ENCODE peak calls at places on chromosomes 11 and 22, in five cellular contexts. One of them, this sample, is unnamed.

GRCh38 chr11:27387362-27387761 is 24.3 kb upstream of the CCDC34 start:
- DNase-seq in K562: peak; percentile 25
- DNase-seq in spleen: no peak
- DNase-seq in transverse colon: no peak
- DNase-seq in upper lobe of left lung: no peak
- DNase-seq in this sample: no peak

GRCh38 chr11:33160147-33160546 is 1.1 kb downstream of the CSTF3 start:
- DNase-seq in K562: no peak
- DNase-seq in spleen: no peak
- DNase-seq in transverse colon: no peak
- DNase-seq in upper lobe of left lung: no peak
- DNase-seq in this sample: no peak

GRCh38 chr11:240315-240714 is 3.5 kb downstream of the PSMD13 start:
- DNase-seq in K562: no peak
- DNase-seq in spleen: no peak
- DNase-seq in transverse colon: no peak
- DNase-seq in upper lobe of left lung: no peak
- DNase-seq in this sample: no peak

GRCh38 chr22:30185129-30185528 is 61.4 kb downstream of the LIF start:
- DNase-seq in K562: no peak
- DNase-seq in spleen: no peak
- DNase-seq in transverse colon: no peak
- DNase-seq in upper lobe of left lung: no peak
- DNase-seq in this sample: no peak

GRCh38 chr22:42720263-42721044 is at the start of gene A4GALT:
- DNase-seq in K562: no peak
- DNase-seq in spleen: peak; percentile 83
- DNase-seq in transverse colon: no peak
- DNase-seq in upper lobe of left lung: no peak
- DNase-seq in this sample: no peak

GRCh38 chr11:63729326-63729725 is 39.2 kb downstream of the ZFTA start:
- DNase-seq in K562: no peak
- DNase-seq in spleen: no peak
- DNase-seq in transverse colon: no peak
- DNase-seq in upper lobe of left lung: no peak
- DNase-seq in this sample: no peak

GRCh38 chr11:123212406-123212805 is 17.4 kb upstream of the CLMP start:
- DNase-seq in K562: no peak
- DNase-seq in spleen: no peak
- DNase-seq in transverse colon: no peak
- DNase-seq in upper lobe of left lung: no peak
- DNase-seq in this sample: no peak

GRCh38 chr11:3228445-3228829 is 3.8 kb downstream of the MRGPRE start:
- DNase-seq in K562: no peak
- DNase-seq in spleen: peak; percentile 64
- DNase-seq in transverse colon: no peak
- DNase-seq in upper lobe of left lung: no peak
- DNase-seq in this sample: no peak

GRCh38 chr11:120180571-120181445 is 30.0 kb upstream of the OAF start:
- DNase-seq in K562: no peak
- DNase-seq in spleen: peak; percentile 52
- DNase-seq in transverse colon: no peak
- DNase-seq in upper lobe of left lung: no peak
- DNase-seq in this sample: no peak

GRCh38 chr11:104094576-104094975 is 58.1 kb downstream of the DDI1 start:
- DNase-seq in K562: no peak
- DNase-seq in spleen: no peak
- DNase-seq in transverse colon: no peak
- DNase-seq in upper lobe of left lung: no peak
- DNase-seq in this sample: no peak

GRCh38 chr11:121520243-121521144 is 67.7 kb upstream of the SORL1-AS1 start:
- DNase-seq in K562: no peak
- DNase-seq in spleen: no peak
- DNase-seq in transverse colon: no peak
- DNase-seq in upper lobe of left lung: no peak
- DNase-seq in this sample: no peak

GRCh38 chr22:40665312-40665711 is 14.0 kb upstream of the MCHR1 start:
- DNase-seq in K562: no peak
- DNase-seq in spleen: no peak
- DNase-seq in transverse colon: no peak
- DNase-seq in upper lobe of left lung: no peak
- DNase-seq in this sample: no peak

GRCh38 chr11:34480339-34480738 is 33.3 kb downstream of the ELF5 start:
- DNase-seq in K562: no peak
- DNase-seq in spleen: no peak
- DNase-seq in transverse colon: no peak
- DNase-seq in upper lobe of left lung: no peak
- DNase-seq in this sample: no peak

GRCh38 chr22:27836181-27836580 is 34.6 kb upstream of the MN1 start:
- DNase-seq in K562: no peak
- DNase-seq in spleen: no peak
- DNase-seq in transverse colon: no peak
- DNase-seq in upper lobe of left lung: no peak
- DNase-seq in this sample: no peak

GRCh38 chr22:40853330-40853729 is 3.1 kb downstream of the ST13 start:
- DNase-seq in K562: no peak
- DNase-seq in spleen: no peak
- DNase-seq in transverse colon: no peak
- DNase-seq in upper lobe of left lung: no peak
- DNase-seq in this sample: no peak

GRCh38 chr22:39266398-39267030 is 21.7 kb upstream of the PDGFB start:
- DNase-seq in K562: no peak
- DNase-seq in spleen: no peak
- DNase-seq in transverse colon: no peak
- DNase-seq in upper lobe of left lung: peak; percentile 47
- DNase-seq in this sample: peak; percentile 71

GRCh38 chr11:99918761-99919160 is 768.3 kb upstream of the ARHGAP42 start:
- DNase-seq in K562: no peak
- DNase-seq in spleen: no peak
- DNase-seq in transverse colon: no peak
- DNase-seq in upper lobe of left lung: no peak
- DNase-seq in this sample: no peak

GRCh38 chr22:50305658-50306566 is 1.5 kb downstream of the PLXNB2 start:
- DNase-seq in K562: peak; percentile 23
- DNase-seq in spleen: no peak
- DNase-seq in transverse colon: peak; percentile 89
- DNase-seq in upper lobe of left lung: peak; percentile 92
- DNase-seq in this sample: no peak

GRCh38 chr11:61890536-61891330 is 612 bp downstream of the FADS3 start:
- DNase-seq in K562: peak; percentile 67
- DNase-seq in spleen: peak; percentile 89
- DNase-seq in transverse colon: peak; percentile 38
- DNase-seq in upper lobe of left lung: peak; percentile 69
- DNase-seq in this sample: no peak

GRCh38 chr22:47621253-47621652 is 858.8 kb downstream of the TBC1D22A start:
- DNase-seq in K562: no peak
- DNase-seq in spleen: peak; percentile 30
- DNase-seq in transverse colon: no peak
- DNase-seq in upper lobe of left lung: no peak
- DNase-seq in this sample: no peak

GRCh38 chr11:5564259-5565019 is 16.1 kb upstream of the OR52H1 start:
- DNase-seq in K562: no peak
- DNase-seq in spleen: no peak
- DNase-seq in transverse colon: no peak
- DNase-seq in upper lobe of left lung: no peak
- DNase-seq in this sample: no peak

GRCh38 chr11:128911239-128911638 is 20.1 kb downstream of the KCNJ5 start:
- DNase-seq in K562: no peak
- DNase-seq in spleen: no peak
- DNase-seq in transverse colon: no peak
- DNase-seq in upper lobe of left lung: no peak
- DNase-seq in this sample: no peak

GRCh38 chr11:31499576-31500178 is 9.7 kb downstream of the IMMP1L start:
- DNase-seq in K562: no peak
- DNase-seq in spleen: no peak
- DNase-seq in transverse colon: no peak
- DNase-seq in upper lobe of left lung: no peak
- DNase-seq in this sample: no peak

GRCh38 chr11:65616575-65617001 is 1.0 kb downstream of the PCNX3 start:
- DNase-seq in K562: no peak
- DNase-seq in spleen: peak; percentile 81
- DNase-seq in transverse colon: no peak
- DNase-seq in upper lobe of left lung: no peak
- DNase-seq in this sample: no peak

GRCh38 chr11:65615950-65616574 is 486 bp downstream of the PCNX3 start:
- DNase-seq in K562: peak; percentile 89
- DNase-seq in spleen: no peak
- DNase-seq in transverse colon: no peak
- DNase-seq in upper lobe of left lung: no peak
- DNase-seq in this sample: peak; percentile 90

GRCh38 chr11:65617136-65617850 is 1.7 kb downstream of the PCNX3 start:
- DNase-seq in K562: no peak
- DNase-seq in spleen: peak; percentile 78
- DNase-seq in transverse colon: no peak
- DNase-seq in upper lobe of left lung: no peak
- DNase-seq in this sample: no peak

GRCh38 chr11:65613091-65613928 is 711 bp downstream of the MAP3K11 start:
- DNase-seq in K562: no peak
- DNase-seq in spleen: peak; percentile 88
- DNase-seq in transverse colon: no peak
- DNase-seq in upper lobe of left lung: no peak
- DNase-seq in this sample: peak; percentile 60

DNA sequence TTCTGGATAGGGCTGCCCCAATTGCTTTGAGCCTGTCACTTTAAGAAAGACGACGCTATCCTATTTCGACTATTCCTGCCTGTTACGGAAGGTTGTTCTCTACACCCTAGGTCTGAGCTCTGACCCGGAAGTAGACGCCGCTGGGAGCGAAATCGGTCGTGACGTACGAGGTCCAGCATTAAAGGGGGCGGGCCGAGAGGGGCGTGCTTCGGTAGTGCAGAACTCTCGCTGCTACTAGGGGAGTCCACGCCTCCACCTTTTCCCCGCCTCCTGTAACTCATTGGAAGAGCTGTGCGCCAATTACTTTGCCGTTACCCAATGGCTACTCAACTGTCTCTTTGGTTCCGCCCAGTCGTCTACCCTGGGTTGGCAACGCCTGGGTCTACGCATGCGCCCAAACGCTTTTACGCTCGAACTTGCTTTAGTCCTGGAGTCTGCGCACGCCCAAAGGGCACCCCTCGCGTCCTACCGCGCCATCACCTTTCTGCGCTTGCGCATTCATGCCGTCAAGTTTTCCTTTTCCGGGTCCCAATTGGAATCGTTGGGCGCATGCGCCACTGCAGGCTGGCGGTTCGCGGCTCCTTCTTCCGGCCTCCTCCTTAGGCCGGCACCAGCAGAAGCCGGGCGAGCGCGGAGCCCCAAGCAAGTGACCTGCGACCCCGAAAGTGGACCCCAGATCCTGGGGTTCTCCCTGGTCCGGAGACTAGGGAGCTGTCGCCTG is at the start of gene PCNX3:
- DNase-seq in K562: peak; percentile 100
- DNase-seq in spleen: peak; percentile 100
- DNase-seq in transverse colon: peak; percentile 100
- DNase-seq in upper lobe of left lung: peak; percentile 100
- DNase-seq in this sample: peak; percentile 100
- TF ChIP-seq POLR2A in K562: peak; percentile 84
- TF ChIP-seq POLR2A in spleen: no peak
- TF ChIP-seq POLR2A in transverse colon: peak; percentile 68
- TF ChIP-seq POLR2A in upper lobe of left lung: peak; percentile 75
- TF ChIP-seq POLR2A in this sample: no peak

GRCh38 chr11:23425379-23425778 is 565.1 kb upstream of the CCDC179 start:
- DNase-seq in K562: no peak
- DNase-seq in spleen: no peak
- DNase-seq in transverse colon: no peak
- DNase-seq in upper lobe of left lung: no peak
- DNase-seq in this sample: no peak
- TF ChIP-seq POLR2AphosphoS5 in K562: no peak
- TF ChIP-seq POLR2AphosphoS5 in spleen: no peak
- TF ChIP-seq POLR2AphosphoS5 in transverse colon: no peak
- TF ChIP-seq POLR2AphosphoS5 in upper lobe of left lung: no peak
- TF ChIP-seq POLR2AphosphoS5 in this sample: no peak

DNA sequence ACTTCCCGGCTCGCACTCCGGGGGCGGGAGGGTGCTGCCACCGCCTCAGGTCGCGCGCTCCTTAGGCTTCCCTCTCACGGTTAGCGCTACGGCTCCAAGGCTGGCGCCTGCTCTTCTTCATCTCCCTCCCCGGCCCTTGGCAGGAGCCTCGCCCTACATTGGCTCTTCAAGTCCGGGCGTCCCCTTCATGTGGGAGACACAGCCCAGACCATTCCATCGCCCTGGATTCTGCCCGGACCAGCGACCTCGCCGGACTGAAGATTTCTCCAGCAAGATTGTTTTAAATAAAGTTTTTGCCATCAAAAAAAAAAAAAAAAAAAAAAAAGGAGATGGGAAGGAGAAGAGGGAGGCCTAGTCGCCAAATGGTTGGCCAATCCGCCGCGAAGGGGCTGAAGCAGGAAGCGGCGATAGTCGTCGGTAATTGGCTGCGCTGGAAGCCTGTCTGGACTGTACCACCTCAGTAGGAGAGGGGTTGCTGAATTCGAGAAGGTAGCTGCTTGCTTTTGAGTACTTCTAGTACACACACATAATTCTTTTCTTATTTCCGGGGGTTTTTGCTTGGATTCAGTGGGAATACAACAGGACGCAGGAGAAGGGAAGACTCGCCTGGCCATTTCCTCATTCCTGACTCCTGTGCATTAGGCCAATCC is 724 bp upstream of the ZDHHC5 start:
- DNase-seq in K562: peak; percentile 97
- DNase-seq in spleen: peak; percentile 97
- DNase-seq in transverse colon: peak; percentile 96
- DNase-seq in upper lobe of left lung: peak; percentile 99
- DNase-seq in this sample: peak; percentile 82
- TF ChIP-seq POLR2A in K562: peak; percentile 79
- TF ChIP-seq POLR2A in spleen: no peak
- TF ChIP-seq POLR2A in transverse colon: peak; percentile 35
- TF ChIP-seq POLR2A in upper lobe of left lung: no peak
- TF ChIP-seq POLR2A in this sample: no peak

DNA sequence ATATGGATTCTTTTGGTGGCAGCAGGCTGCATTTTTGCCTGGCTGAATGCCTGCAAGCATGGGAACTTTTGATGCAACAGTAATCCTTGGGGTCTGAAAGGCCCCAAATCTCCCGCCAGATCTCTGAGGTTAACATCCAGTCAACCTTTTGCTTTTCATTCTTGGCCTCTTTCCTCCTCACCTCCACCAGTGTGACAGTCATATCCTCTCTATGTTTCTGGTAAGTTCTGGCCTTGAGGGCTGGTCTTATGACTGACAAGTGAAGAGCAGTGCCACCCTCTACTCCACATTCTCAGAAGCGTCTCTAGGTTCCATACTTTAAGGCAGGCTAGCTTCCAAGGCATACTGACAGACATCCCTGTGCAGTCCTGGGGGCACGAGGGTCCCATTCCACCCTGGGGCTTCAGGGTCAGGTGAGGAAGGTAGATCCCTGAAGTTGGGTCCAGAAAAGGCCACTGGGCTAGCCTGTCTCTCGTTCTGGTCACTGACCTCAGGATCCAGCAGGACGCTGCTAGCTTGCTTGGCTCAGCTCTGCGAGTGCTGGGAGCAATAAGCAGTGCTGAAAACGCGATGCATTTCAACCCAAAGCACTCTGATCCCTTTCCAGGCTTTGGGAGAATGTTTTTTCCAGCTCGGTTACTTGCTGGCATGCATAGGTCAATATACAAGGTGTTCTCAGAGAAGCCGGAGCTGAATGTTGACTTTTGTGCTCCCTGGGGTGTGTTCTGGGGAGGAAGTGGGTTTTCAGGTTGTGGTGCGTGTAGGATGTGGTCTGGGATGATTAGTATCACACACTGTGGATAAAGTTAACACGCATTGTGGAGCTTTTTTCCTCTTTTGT is 75.2 kb downstream of the PTPRJ start:
- DNase-seq in K562: peak; percentile 29
- DNase-seq in spleen: no peak
- DNase-seq in transverse colon: peak; percentile 63
- DNase-seq in upper lobe of left lung: peak; percentile 79
- DNase-seq in this sample: no peak
- TF ChIP-seq POLR2AphosphoS5 in K562: no peak
- TF ChIP-seq POLR2AphosphoS5 in spleen: no peak
- TF ChIP-seq POLR2AphosphoS5 in transverse colon: no peak
- TF ChIP-seq POLR2AphosphoS5 in upper lobe of left lung: no peak
- TF ChIP-seq POLR2AphosphoS5 in this sample: no peak

This sample was measured in GM12891.